ENCODE peak calls at places on chromosome 22, in nine cellular contexts. J is IMR-90; U is right lobe of liver; C is cardiac muscle cell; E is WTC11; Z is CD8-positive, alpha-beta T cell; F is dorsolateral prefrontal cortex; X is foreskin fibroblast; M is left ventricle myocardium inferior. R is an unnamed sample.

GRCh38 chr22:44462246-44463015 is 35.6 kb downstream of the RTL6 start:
- DNase-seq in X (no peak), E (no peak), Z (no peak), J (no peak), U (no peak), F (no peak), C (peak; percentile 63), M (no peak), R (no peak)

GRCh38 chr22:22423681-22424080 is 84.9 kb downstream of the ZNF280B start:
- DNase-seq in X (no peak), F (no peak), E (no peak), M (no peak), J (no peak), C (no peak), Z (no peak), U (no peak), R (no peak)

GRCh38 chr22:50102946-50103345 is 13.1 kb downstream of the MOV10L1 start:
- DNase-seq in J (no peak), X (no peak), M (no peak), Z (no peak), F (no peak), E (no peak), U (no peak), C (no peak), R (no peak)

GRCh38 chr22:24938741-24939341 is 7.7 kb downstream of the LHFPL7 start:
- DNase-seq in F (no peak), X (no peak), C (peak; percentile 60), Z (no peak), U (no peak), M (no peak), J (peak; percentile 25), E (peak; percentile 27), R (peak; percentile 20)

GRCh38 chr22:43449205-43449830 is 37.5 kb downstream of the MPPED1 start:
- DNase-seq in M (no peak), F (no peak), X (no peak), E (peak; percentile 32), U (peak; percentile 37), C (no peak), J (no peak), Z (no peak), R (no peak)

GRCh38 chr22:36027579-36027959 is 1.1 kb downstream of the RBFOX2 start:
- DNase-seq in U (no peak), M (no peak), F (no peak), C (no peak), E (no peak), Z (no peak), J (no peak), X (no peak), R (no peak)

GRCh38 chr22:49214976-49215375 is 612.7 kb downstream of the BRD1 start:
- DNase-seq in M (peak; percentile 6), Z (no peak), E (peak; percentile 2), X (no peak), C (no peak), J (no peak), U (peak; percentile 21), F (peak; percentile 17), R (no peak)

GRCh38 chr22:48705159-48705916 is 1122.3 kb downstream of the BRD1 start:
- DNase-seq in Z (no peak), C (no peak), J (no peak), M (peak; percentile 7), E (peak; percentile 5), U (no peak), X (no peak), F (peak; percentile 41), R (no peak)

GRCh38 chr22:36027960-36028645 is 521 bp downstream of the RBFOX2 start:
- DNase-seq in M (no peak), J (no peak), C (no peak), F (peak; percentile 57), U (peak; percentile 59), E (peak; percentile 67), X (no peak), Z (no peak), R (no peak)

GRCh38 chr22:48340727-48341709 is 1486.7 kb downstream of the BRD1 start:
- DNase-seq in C (no peak), F (peak; percentile 63), U (no peak), E (no peak), X (no peak), M (no peak), J (no peak), Z (no peak), R (no peak)

GRCh38 chr22:34416321-34416900 is 496.1 kb upstream of the LARGE1 start:
- DNase-seq in M (no peak), C (no peak), X (no peak), Z (no peak), E (no peak), F (no peak), J (no peak), U (no peak), R (no peak)

GRCh38 chr22:41447435-41448188 is 1.0 kb upstream of the TOB2 start:
- DNase-seq in U (peak; percentile 81), X (peak; percentile 45), F (peak; percentile 72), E (peak; percentile 72), J (peak; percentile 50), M (peak; percentile 67), Z (peak; percentile 17), C (peak; percentile 71), R (peak; percentile 36)

DNA sequence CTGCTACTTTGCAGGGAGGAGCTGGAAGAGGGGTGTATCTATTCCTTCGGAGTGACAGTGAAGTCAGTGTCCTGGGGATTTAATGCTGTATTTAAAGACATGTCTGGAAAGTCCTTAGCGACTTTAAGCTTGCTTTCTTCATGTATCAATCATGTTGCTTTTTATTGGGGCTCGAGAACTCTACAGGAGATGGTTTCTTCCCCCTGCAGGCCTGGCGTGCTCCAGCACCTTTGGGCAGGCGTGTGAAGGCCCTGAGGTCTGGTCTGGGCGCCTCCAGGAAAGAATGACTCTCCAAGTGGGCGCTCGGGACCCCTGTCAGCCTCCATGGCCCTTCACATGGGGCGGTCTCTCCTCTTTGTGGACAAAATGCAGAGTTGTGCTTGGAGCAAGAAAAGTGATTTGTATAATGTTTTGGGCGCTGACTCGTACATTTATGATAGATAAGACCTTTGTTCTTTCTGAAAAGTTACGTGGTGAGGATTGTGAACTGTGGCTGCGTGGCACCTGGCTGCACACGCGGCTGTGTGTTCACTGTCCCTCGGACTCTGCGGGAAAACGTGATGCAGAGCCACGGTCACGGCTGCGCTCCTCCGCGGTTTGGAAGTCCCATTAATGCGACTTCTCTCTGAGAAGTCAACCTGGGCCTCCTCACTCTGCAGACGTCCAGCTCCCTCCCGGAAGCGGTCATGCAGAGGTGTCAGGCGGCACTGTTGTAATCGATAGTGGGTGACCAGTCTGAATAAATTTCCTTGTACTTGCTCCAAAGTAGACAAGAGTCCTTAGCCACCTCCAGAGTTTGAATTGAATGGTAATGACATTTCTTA is 282.5 kb downstream of the TBC1D22A start:
- DNase-seq in M (no peak), U (no peak), F (no peak), C (no peak), X (no peak), Z (no peak), J (no peak), E (no peak), R (no peak)
- TF ChIP-seq CTCF in M (no peak), U (no peak), F (no peak), C (no peak), X (no peak), Z (no peak), J (no peak), E (no peak), R (no peak)

DNA sequence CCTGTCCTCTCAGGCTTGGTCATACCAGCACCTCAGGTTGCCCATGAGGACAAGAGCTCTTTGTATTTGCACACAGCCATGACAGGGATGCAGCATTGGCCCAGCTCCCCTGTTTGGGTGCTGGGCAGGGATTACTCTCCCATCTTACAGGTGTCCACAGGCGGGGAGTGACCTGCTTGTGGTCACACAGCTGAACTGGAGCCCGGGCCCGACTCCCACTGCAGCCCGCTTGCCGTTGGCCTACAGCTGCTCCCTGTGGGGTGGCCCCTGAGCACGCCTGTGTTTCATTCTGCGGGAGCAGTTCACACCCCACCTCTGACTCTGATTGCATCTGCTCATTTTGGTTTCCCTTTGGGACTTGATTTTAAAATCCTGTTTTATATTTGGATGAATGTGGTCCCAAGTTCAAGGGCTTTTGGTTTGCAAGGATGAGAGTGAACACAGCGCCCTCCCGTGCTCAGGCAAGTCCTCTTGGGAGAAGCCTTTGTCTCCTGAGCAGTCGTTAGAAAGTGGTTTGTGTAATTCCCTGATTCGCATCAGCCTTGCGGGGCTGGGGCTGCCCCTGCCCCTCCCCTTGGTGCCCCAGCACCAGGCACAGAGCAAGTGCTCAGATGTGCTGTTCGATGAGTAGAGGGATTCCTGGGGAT is 9.3 kb downstream of the PICK1 start:
- DNase-seq in F (peak; percentile 49), U (no peak), X (no peak), M (no peak), Z (no peak), C (no peak), J (no peak), E (no peak), R (no peak)
- TF ChIP-seq CTCF in F (no peak), U (no peak), X (no peak), M (no peak), Z (no peak), C (no peak), J (no peak), E (no peak), R (peak; percentile 22)

GRCh38 chr22:19615001-19615461 is 90.8 kb upstream of the CLDN5 start:
- DNase-seq in Z (no peak), M (no peak), C (no peak), E (no peak), F (no peak), X (no peak), J (no peak), U (no peak), R (no peak)

GRCh38 chr22:19614546-19614884 is 90.3 kb upstream of the CLDN5 start:
- DNase-seq in M (no peak), Z (no peak), U (no peak), C (no peak), J (no peak), X (no peak), E (no peak), F (no peak), R (no peak)

GRCh38 chr22:19610518-19611253 is 86.5 kb upstream of the CLDN5 start:
- DNase-seq in Z (no peak), U (no peak), X (no peak), J (no peak), E (peak; percentile 56), M (no peak), C (no peak), F (no peak), R (no peak)

GRCh38 chr22:19612866-19613572 is 88.8 kb upstream of the CLDN5 start:
- DNase-seq in U (no peak), E (no peak), M (no peak), C (no peak), Z (no peak), X (no peak), F (no peak), J (no peak), R (no peak)

DNA sequence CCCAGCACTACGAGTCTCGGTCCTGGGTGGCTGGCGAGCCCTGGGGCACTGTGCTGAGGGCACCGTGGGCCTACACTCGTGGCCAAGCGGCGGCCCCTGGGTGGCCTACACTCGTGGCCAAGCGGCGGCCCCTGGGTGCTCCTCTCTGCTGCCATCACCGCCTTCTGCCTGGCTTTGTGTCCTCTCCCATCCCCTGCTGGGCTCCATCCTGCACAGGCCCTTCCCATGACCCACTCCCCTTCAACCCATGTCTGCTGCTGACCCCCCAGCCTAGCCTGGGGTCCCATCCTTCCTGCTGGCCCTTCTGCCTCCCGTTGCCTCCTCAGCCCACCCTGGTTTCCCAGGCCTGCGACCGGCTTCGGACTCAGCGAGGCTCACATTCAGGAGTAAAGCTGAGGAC is 87.4 kb upstream of the CLDN5 start:
- DNase-seq in U (no peak), M (no peak), F (no peak), Z (no peak), J (no peak), C (no peak), X (no peak), E (no peak), R (no peak)
- TF ChIP-seq CTCF in U (no peak), M (no peak), F (no peak), Z (no peak), J (no peak), C (no peak), X (no peak), E (no peak), R (no peak)

GRCh38 chr22:37617431-37617830 is 8.8 kb downstream of the GGA1 start:
- DNase-seq in E (no peak), C (no peak), M (no peak), F (no peak), U (no peak), Z (no peak), X (no peak), J (no peak), R (no peak)
- TF ChIP-seq CTCF in E (no peak), C (no peak), M (no peak), F (no peak), U (no peak), Z (no peak), X (no peak), J (no peak), R (no peak)

R was measured in HFFc6.